ENCODE peak calls at places on chromosomes 5 and 9, in four cellular contexts. L, A, T and Y are unnamed samples. For H3K4me1, the result is how much of the 10 kb centered on the place peaks cover.

GRCh38 chr9:70043689-70044449 is at the start of gene MAMDC2:
- DNase-seq in A (peak), L (peak), T (no peak), Y (peak)

GRCh38 chr5:131959906-131960305 is 14.4 kb upstream of the MEIKIN start:
- DNase-seq in A (peak), T (no peak), L (no peak), Y (no peak)

GRCh38 chr5:176631383-176631970 is 1.0 kb downstream of the EIF4E1B start:
- DNase-seq in L (no peak), A (no peak), T (no peak), Y (no peak)

GRCh38 chr5:33118761-33119415 is 321.9 kb upstream of the TARS1 start:
- DNase-seq in L (peak), A (peak), T (no peak), Y (no peak)

GRCh38 chr9:68970150-68970549 is 43.8 kb downstream of the PRKACG start:
- DNase-seq in L (no peak), A (no peak), T (no peak), Y (no peak)

GRCh38 chr9:4792572-4793411 is at the start of gene RCL1:
- DNase-seq in A (peak), L (peak), T (peak), Y (peak)

GRCh38 chr9:135857371-135857786 is 50.0 kb downstream of the CAMSAP1 start:
- DNase-seq in L (peak), A (peak), T (no peak), Y (no peak)

GRCh38 chr5:151745071-151745705 is 13.2 kb downstream of the ATOX1 start:
- DNase-seq in A (peak), T (no peak), L (peak), Y (no peak)

GRCh38 chr9:96448546-96449170 is 1.3 kb upstream of the HABP4 start:
- DNase-seq in L (no peak), A (no peak), T (no peak), Y (no peak)

GRCh38 chr9:37715260-37715659 is 38.3 kb upstream of the TRMT10B start:
- DNase-seq in A (no peak), T (no peak), L (no peak), Y (no peak)

GRCh38 chr9:37715991-37716505 is 37.6 kb upstream of the TRMT10B start:
- DNase-seq in T (no peak), A (no peak), L (no peak), Y (no peak)

GRCh38 chr9:37719526-37719925 is 34.1 kb upstream of the TRMT10B start:
- DNase-seq in A (no peak), L (no peak), T (no peak), Y (no peak)
- H3K4me1 ChIP-seq in A (under half), L (under half), T (under half), Y (under half)

GRCh38 chr5:174324680-174325079 is 279.2 kb downstream of the NSG2 start:
- DNase-seq in A (no peak), L (peak), T (no peak), Y (no peak)
- H3K4me1 ChIP-seq in A (under half), L (under half), T (under half), Y (under half)

GRCh38 chr5:44443172-44443571 is 54.0 kb upstream of the FGF10 start:
- DNase-seq in L (no peak), A (no peak), T (no peak), Y (no peak)

GRCh38 chr5:44446399-44446798 is 57.2 kb upstream of the FGF10 start:
- DNase-seq in T (no peak), A (no peak), L (no peak), Y (no peak)

GRCh38 chr5:44440186-44440585 is 51.0 kb upstream of the FGF10 start:
- DNase-seq in A (no peak), L (no peak), T (no peak), Y (no peak)

GRCh38 chr5:44441460-44441859 is 52.2 kb upstream of the FGF10 start:
- DNase-seq in T (no peak), A (no peak), L (no peak), Y (no peak)
- H3K4me1 ChIP-seq in T (under half), A (under half), L (under half), Y (under half)

GRCh38 chr5:79699766-79700400 is 10.2 kb downstream of the CMYA5 start:
- DNase-seq in L (peak), A (peak), T (no peak), Y (no peak)

GRCh38 chr5:79703381-79703645 is 13.7 kb downstream of the CMYA5 start:
- DNase-seq in L (no peak), T (no peak), A (peak), Y (no peak)

GRCh38 chr5:79704553-79704952 is 14.9 kb downstream of the CMYA5 start:
- DNase-seq in T (no peak), A (no peak), L (no peak), Y (no peak)

GRCh38 chr5:79705632-79706031 is 16.0 kb downstream of the CMYA5 start:
- DNase-seq in T (no peak), L (no peak), A (no peak), Y (no peak)

DNA sequence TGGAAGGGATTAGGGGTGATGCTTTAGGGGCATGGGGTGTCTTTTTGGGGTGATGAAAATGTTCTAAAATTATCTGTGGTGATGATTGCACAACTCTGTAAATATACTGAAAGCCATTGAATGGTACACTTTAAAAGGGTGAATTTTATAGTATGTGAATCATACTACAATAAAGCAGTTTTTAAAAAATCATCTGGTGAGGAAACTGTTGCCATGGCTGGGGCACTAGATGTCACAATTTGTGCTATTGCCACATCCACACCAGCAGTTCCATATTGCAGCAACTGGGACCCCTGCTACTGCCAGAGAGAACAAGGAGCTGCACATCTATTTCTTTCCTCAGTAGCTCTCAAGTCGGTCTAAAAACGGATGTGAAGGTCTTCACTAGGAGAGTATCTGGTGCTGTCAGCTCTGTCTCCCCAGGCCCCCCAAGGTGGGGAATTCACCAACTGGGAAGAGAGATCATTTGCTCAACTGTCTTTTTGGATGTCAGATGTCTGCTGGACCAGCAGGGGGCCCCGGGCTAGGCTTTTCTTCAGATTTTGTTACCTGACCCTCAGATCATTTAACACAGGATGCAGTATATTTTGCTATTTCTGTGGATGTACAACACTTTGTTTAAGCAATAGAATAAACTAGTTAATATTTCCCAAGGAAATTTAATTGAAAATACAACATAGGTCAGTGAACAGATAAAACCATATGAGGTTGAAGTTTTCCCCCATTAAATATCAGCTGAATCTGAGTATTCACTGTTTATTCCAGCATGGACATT is 13.2 kb downstream of the CMYA5 start:
- DNase-seq in L (no peak), T (peak), A (peak), Y (no peak)
- H3K4me1 ChIP-seq in L (under half), T (under half), A (under half), Y (under half)